ENCODE peak calls at places on chromosomes 2 and 18, in nine cellular contexts. F is epithelial cell of proximal tubule, V is endothelial cell, Z is lower lobe of right lung, D is activated gamma-delta T cell, M is astrocyte of the spinal cord, L is pons, T is iris pigment epithelial cell, H is thoracic aorta. U is an unnamed sample.
A peak's percentile ranks its signal among the peaks of the same experiment; 100 is the strongest.

GRCh38 chr2:66962625-66963207 is 434.4 kb upstream of the ETAA1 start:
- DNase-seq in F (no peak), V (no peak), Z (no peak), D (no peak), M (peak; percentile 66), L (no peak), T (no peak), H (no peak), U (no peak)

GRCh38 chr2:156343940-156344301 is 11.4 kb upstream of the NR4A2 start:
- DNase-seq in F (no peak), V (no peak), Z (no peak), D (no peak), M (no peak), L (no peak), T (peak; percentile 54), H (no peak), U (peak; percentile 16)

GRCh38 chr2:201538025-201538424 is 86.5 kb downstream of the STRADB start:
- DNase-seq in F (no peak), V (no peak), Z (no peak), D (no peak), M (no peak), L (no peak), T (no peak), H (no peak), U (no peak)

GRCh38 chr2:241481687-241482086 is 26.7 kb downstream of the STK25 start:
- DNase-seq in F (no peak), V (no peak), Z (no peak), D (no peak), M (no peak), L (no peak), T (no peak), H (no peak), U (no peak)

GRCh38 chr2:159513745-159514144 is 102.6 kb downstream of the BAZ2B start:
- DNase-seq in F (no peak), V (no peak), Z (no peak), D (no peak), M (no peak), L (peak; percentile 50), T (no peak), H (no peak), U (no peak)

GRCh38 chr2:136008205-136008865 is 22.9 kb upstream of the DARS1 start:
- DNase-seq in F (no peak), V (no peak), Z (peak; percentile 82), D (no peak), M (no peak), L (no peak), T (no peak), H (no peak), U (no peak)

GRCh38 chr2:145975406-145975805 is 1455.5 kb upstream of the ZEB2 start:
- DNase-seq in F (no peak), V (no peak), Z (no peak), D (no peak), M (no peak), L (no peak), T (no peak), H (no peak), U (no peak)

GRCh38 chr2:36433311-36434217 is 78.0 kb downstream of the CRIM1 start:
- DNase-seq in F (no peak), V (no peak), Z (no peak), D (no peak), M (peak; percentile 52), L (peak; percentile 35), T (peak; percentile 85), H (no peak), U (peak; percentile 77)

GRCh38 chr18:38427234-38427633 is 861.6 kb upstream of the CELF4 start:
- DNase-seq in F (no peak), V (no peak), Z (no peak), D (no peak), M (no peak), L (peak; percentile 17), T (no peak), H (no peak), U (no peak)

GRCh38 chr18:47767699-47768098 is 162.8 kb downstream of the SMAD2 start:
- DNase-seq in F (no peak), V (no peak), Z (no peak), D (no peak), M (no peak), L (no peak), T (no peak), H (no peak), U (no peak)